ENCODE peak calls at places on chromosomes 2 and 18, in five cellular contexts. One of them, this sample, is unnamed.

GRCh38 chr2:190441564-190441963 is 33.4 kb downstream of the MFSD6 start:
- DNase-seq in GM12865: no peak
- DNase-seq in epithelial cell of esophagus: no peak
- DNase-seq in prostate gland: no peak
- DNase-seq in colonic mucosa: no peak
- DNase-seq in this sample: no peak

GRCh38 chr2:26585100-26585499 is 56.1 kb downstream of the CIB4 start:
- DNase-seq in GM12865: no peak
- DNase-seq in epithelial cell of esophagus: no peak
- DNase-seq in prostate gland: no peak
- DNase-seq in colonic mucosa: no peak
- DNase-seq in this sample: no peak

GRCh38 chr2:42917374-42918017 is 125.1 kb upstream of the HAAO start:
- DNase-seq in GM12865: peak; percentile 36
- DNase-seq in epithelial cell of esophagus: peak; percentile 47
- DNase-seq in prostate gland: no peak
- DNase-seq in colonic mucosa: peak; percentile 53
- DNase-seq in this sample: no peak

GRCh38 chr2:62596061-62596658 is 90.2 kb upstream of the TMEM17 start:
- DNase-seq in GM12865: no peak
- DNase-seq in epithelial cell of esophagus: peak; percentile 51
- DNase-seq in prostate gland: no peak
- DNase-seq in colonic mucosa: no peak
- DNase-seq in this sample: no peak

GRCh38 chr2:207473203-207473865 is 56.4 kb upstream of the CREB1 start:
- DNase-seq in GM12865: peak; percentile 73
- DNase-seq in epithelial cell of esophagus: peak; percentile 81
- DNase-seq in prostate gland: peak; percentile 21
- DNase-seq in colonic mucosa: no peak
- DNase-seq in this sample: no peak

GRCh38 chr2:162221064-162221463 is 22.2 kb downstream of the FAP start:
- DNase-seq in GM12865: peak; percentile 68
- DNase-seq in epithelial cell of esophagus: peak; percentile 70
- DNase-seq in prostate gland: peak; percentile 20
- DNase-seq in colonic mucosa: peak; percentile 60
- DNase-seq in this sample: no peak

GRCh38 chr2:26584656-26585055 is 56.5 kb downstream of the CIB4 start:
- DNase-seq in GM12865: no peak
- DNase-seq in epithelial cell of esophagus: no peak
- DNase-seq in prostate gland: no peak
- DNase-seq in colonic mucosa: no peak
- DNase-seq in this sample: no peak

GRCh38 chr2:239326831-239327535 is 73.8 kb downstream of the HDAC4 start:
- DNase-seq in GM12865: peak; percentile 73
- DNase-seq in epithelial cell of esophagus: peak; percentile 56
- DNase-seq in prostate gland: no peak
- DNase-seq in colonic mucosa: peak; percentile 20
- DNase-seq in this sample: no peak

GRCh38 chr2:151237422-151238012 is 24.1 kb downstream of the RBM43 start:
- DNase-seq in GM12865: no peak
- DNase-seq in epithelial cell of esophagus: peak; percentile 76
- DNase-seq in prostate gland: no peak
- DNase-seq in colonic mucosa: no peak
- DNase-seq in this sample: no peak

GRCh38 chr2:17429130-17429529 is 89.1 kb downstream of the RAD51AP2 start:
- DNase-seq in GM12865: no peak
- DNase-seq in epithelial cell of esophagus: peak; percentile 94
- DNase-seq in prostate gland: no peak
- DNase-seq in colonic mucosa: no peak
- DNase-seq in this sample: no peak

GRCh38 chr2:161078211-161078539 is 82.1 kb upstream of the TANK start:
- DNase-seq in GM12865: no peak
- DNase-seq in epithelial cell of esophagus: peak; percentile 93
- DNase-seq in prostate gland: no peak
- DNase-seq in colonic mucosa: no peak
- DNase-seq in this sample: no peak

GRCh38 chr18:37566479-37567060 is 972 bp upstream of the CELF4 start:
- DNase-seq in GM12865: no peak
- DNase-seq in epithelial cell of esophagus: peak; percentile 5
- DNase-seq in prostate gland: no peak
- DNase-seq in colonic mucosa: no peak
- DNase-seq in this sample: no peak

GRCh38 chr18:26943906-26944305 is 78.4 kb upstream of the AQP4 start:
- DNase-seq in GM12865: no peak
- DNase-seq in epithelial cell of esophagus: no peak
- DNase-seq in prostate gland: no peak
- DNase-seq in colonic mucosa: no peak
- DNase-seq in this sample: no peak

GRCh38 chr2:118242216-118242615 is 153.9 kb downstream of the INSIG2 start:
- DNase-seq in GM12865: peak; percentile 8
- DNase-seq in epithelial cell of esophagus: peak; percentile 73
- DNase-seq in prostate gland: no peak
- DNase-seq in colonic mucosa: no peak
- DNase-seq in this sample: no peak

GRCh38 chr2:241850544-241851324 is 8.0 kb downstream of the PDCD1 start:
- DNase-seq in GM12865: peak; percentile 1
- DNase-seq in epithelial cell of esophagus: no peak
- DNase-seq in prostate gland: no peak
- DNase-seq in colonic mucosa: no peak
- DNase-seq in this sample: no peak

GRCh38 chr2:8303322-8303832 is 378.5 kb upstream of the ID2 start:
- DNase-seq in GM12865: peak; percentile 98
- DNase-seq in epithelial cell of esophagus: no peak
- DNase-seq in prostate gland: peak; percentile 12
- DNase-seq in colonic mucosa: peak; percentile 54
- DNase-seq in this sample: no peak

GRCh38 chr2:240586198-240586918 is at the start of gene CAPN10:
- DNase-seq in GM12865: peak; percentile 98
- DNase-seq in epithelial cell of esophagus: peak; percentile 97
- DNase-seq in prostate gland: peak; percentile 99
- DNase-seq in colonic mucosa: peak; percentile 98
- DNase-seq in this sample: peak; percentile 90

GRCh38 chr2:169670215-169670651 is 24.0 kb downstream of the CFAP210 start:
- DNase-seq in GM12865: no peak
- DNase-seq in epithelial cell of esophagus: peak; percentile 21
- DNase-seq in prostate gland: no peak
- DNase-seq in colonic mucosa: no peak
- DNase-seq in this sample: no peak

GRCh38 chr2:9630001-9630749 is 622 bp downstream of the YWHAQ start:
- DNase-seq in GM12865: peak; percentile 83
- DNase-seq in epithelial cell of esophagus: peak; percentile 76
- DNase-seq in prostate gland: peak; percentile 59
- DNase-seq in colonic mucosa: peak; percentile 78
- DNase-seq in this sample: peak; percentile 45

GRCh38 chr18:62749389-62749788 is 34.0 kb downstream of the PHLPP1 start:
- DNase-seq in GM12865: no peak
- DNase-seq in epithelial cell of esophagus: no peak
- DNase-seq in prostate gland: no peak
- DNase-seq in colonic mucosa: no peak
- DNase-seq in this sample: no peak

GRCh38 chr2:98649135-98649991 is 41.0 kb downstream of the UNC50 start:
- DNase-seq in GM12865: peak; percentile 88
- DNase-seq in epithelial cell of esophagus: peak; percentile 83
- DNase-seq in prostate gland: peak; percentile 83
- DNase-seq in colonic mucosa: peak; percentile 89
- DNase-seq in this sample: no peak

GRCh38 chr2:40395169-40396023 is 56.5 kb downstream of the SLC8A1 start:
- DNase-seq in GM12865: no peak
- DNase-seq in epithelial cell of esophagus: peak; percentile 40
- DNase-seq in prostate gland: no peak
- DNase-seq in colonic mucosa: no peak
- DNase-seq in this sample: no peak

GRCh38 chr2:46120792-46121565 is 176.2 kb upstream of the EPAS1 start:
- DNase-seq in GM12865: no peak
- DNase-seq in epithelial cell of esophagus: no peak
- DNase-seq in prostate gland: no peak
- DNase-seq in colonic mucosa: peak; percentile 80
- DNase-seq in this sample: no peak

GRCh38 chr2:102355526-102356380 is at the start of gene IL18R1:
- DNase-seq in GM12865: peak; percentile 88
- DNase-seq in epithelial cell of esophagus: peak; percentile 76
- DNase-seq in prostate gland: peak; percentile 65
- DNase-seq in colonic mucosa: peak; percentile 76
- DNase-seq in this sample: peak; percentile 19

GRCh38 chr2:18149660-18150246 is 271.3 kb downstream of the KCNS3 start:
- DNase-seq in GM12865: peak; percentile 54
- DNase-seq in epithelial cell of esophagus: peak; percentile 62
- DNase-seq in prostate gland: no peak
- DNase-seq in colonic mucosa: no peak
- DNase-seq in this sample: no peak

GRCh38 chr2:8535821-8536685 is 145.8 kb upstream of the ID2 start:
- DNase-seq in GM12865: no peak
- DNase-seq in epithelial cell of esophagus: no peak
- DNase-seq in prostate gland: no peak
- DNase-seq in colonic mucosa: no peak
- DNase-seq in this sample: no peak

DNA sequence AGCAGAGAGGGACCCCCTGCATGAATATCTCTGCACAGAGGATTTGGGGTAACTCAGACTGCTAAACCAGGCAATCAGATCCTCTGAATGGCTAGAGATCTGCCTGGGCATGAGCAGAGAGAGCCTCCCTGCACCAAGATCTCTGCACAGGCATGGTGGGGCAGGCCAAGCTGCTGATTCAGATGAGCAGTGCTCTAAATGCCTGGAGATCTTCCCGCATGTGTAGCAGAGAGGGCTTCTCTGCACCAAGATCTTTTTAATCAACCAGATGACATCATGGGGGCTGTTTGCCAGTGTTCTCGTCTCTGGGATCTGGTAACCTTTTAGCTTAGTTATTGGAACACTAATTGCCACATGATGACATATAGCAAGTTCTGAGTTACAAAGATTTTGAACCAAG is 301.3 kb upstream of the GALNT5 start:
- DNase-seq in GM12865: no peak
- DNase-seq in epithelial cell of esophagus: peak; percentile 82
- DNase-seq in prostate gland: no peak
- DNase-seq in colonic mucosa: no peak
- DNase-seq in this sample: no peak
- TF ChIP-seq CTCF in GM12865: no peak
- TF ChIP-seq CTCF in epithelial cell of esophagus: no peak
- TF ChIP-seq CTCF in prostate gland: no peak
- TF ChIP-seq CTCF in colonic mucosa: no peak
- TF ChIP-seq CTCF in this sample: no peak

DNA sequence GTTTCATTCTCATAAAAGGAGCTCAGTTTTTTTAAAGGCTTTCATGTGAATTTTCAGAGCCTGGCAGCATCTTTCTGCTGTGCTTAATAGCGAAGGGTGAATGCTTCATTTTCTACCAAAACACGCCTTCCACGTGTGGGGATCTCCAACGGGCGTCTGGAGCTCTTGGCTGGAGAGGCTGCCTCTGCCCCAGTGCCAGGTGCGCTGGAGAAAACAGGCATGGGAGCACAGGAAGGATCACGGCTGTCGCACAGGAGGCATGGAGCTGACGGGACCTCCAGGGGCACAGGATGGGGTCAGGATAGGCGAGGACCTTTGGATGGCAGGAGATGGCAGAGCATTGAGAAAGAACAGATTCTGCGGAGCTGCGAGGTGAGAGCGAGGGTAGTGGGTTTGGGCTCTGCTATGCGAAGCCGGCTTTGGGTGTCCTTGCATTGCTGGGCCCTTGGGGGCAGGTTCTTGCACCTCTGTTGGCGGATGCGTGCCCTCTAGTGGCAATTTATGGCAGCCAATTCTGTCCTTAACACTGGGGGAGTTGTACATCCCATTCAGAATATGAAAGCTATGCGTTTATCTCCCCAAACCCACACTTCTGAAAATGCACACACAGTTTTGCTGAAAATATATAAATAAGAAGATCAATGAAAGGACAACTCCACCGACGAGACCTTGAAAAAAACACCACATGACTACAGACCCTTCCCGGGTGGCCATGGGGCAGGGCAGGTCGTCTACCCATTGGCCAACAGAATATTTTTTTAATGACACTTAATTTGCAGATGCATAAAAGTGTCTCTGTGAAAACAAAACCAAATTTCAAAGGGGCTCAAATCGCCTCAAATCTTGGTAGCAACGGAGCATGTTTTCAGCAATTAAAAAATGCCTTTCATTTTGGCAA is 90.4 kb upstream of the SLC35G4 start:
- DNase-seq in GM12865: peak; percentile 88
- DNase-seq in epithelial cell of esophagus: peak; percentile 44
- DNase-seq in prostate gland: peak; percentile 18
- DNase-seq in colonic mucosa: peak; percentile 27
- DNase-seq in this sample: peak; percentile 40
- TF ChIP-seq CTCF in GM12865: peak; percentile 92
- TF ChIP-seq CTCF in epithelial cell of esophagus: peak; percentile 60
- TF ChIP-seq CTCF in prostate gland: no peak
- TF ChIP-seq CTCF in colonic mucosa: no peak
- TF ChIP-seq CTCF in this sample: peak; percentile 72

GRCh38 chr2:133541376-133541775 is 26.9 kb downstream of the NCKAP5 start:
- DNase-seq in GM12865: no peak
- DNase-seq in epithelial cell of esophagus: no peak
- DNase-seq in prostate gland: no peak
- DNase-seq in colonic mucosa: no peak
- DNase-seq in this sample: no peak

GRCh38 chr2:133541797-133542196 is 26.5 kb downstream of the NCKAP5 start:
- DNase-seq in GM12865: no peak
- DNase-seq in epithelial cell of esophagus: no peak
- DNase-seq in prostate gland: no peak
- DNase-seq in colonic mucosa: peak; percentile 37
- DNase-seq in this sample: no peak
- TF ChIP-seq CTCF in GM12865: no peak
- TF ChIP-seq CTCF in epithelial cell of esophagus: no peak
- TF ChIP-seq CTCF in prostate gland: no peak
- TF ChIP-seq CTCF in colonic mucosa: no peak
- TF ChIP-seq CTCF in this sample: no peak

GRCh38 chr18:69758458-69758857 is 189.2 kb downstream of the CD226 start:
- DNase-seq in GM12865: no peak
- DNase-seq in epithelial cell of esophagus: no peak
- DNase-seq in prostate gland: no peak
- DNase-seq in colonic mucosa: no peak
- DNase-seq in this sample: no peak

GRCh38 chr18:69759046-69759445 is 188.6 kb downstream of the CD226 start:
- DNase-seq in GM12865: no peak
- DNase-seq in epithelial cell of esophagus: no peak
- DNase-seq in prostate gland: no peak
- DNase-seq in colonic mucosa: no peak
- DNase-seq in this sample: no peak

GRCh38 chr18:69755041-69755440 is 192.6 kb downstream of the CD226 start:
- DNase-seq in GM12865: no peak
- DNase-seq in epithelial cell of esophagus: no peak
- DNase-seq in prostate gland: no peak
- DNase-seq in colonic mucosa: no peak
- DNase-seq in this sample: no peak

GRCh38 chr18:69755856-69756496 is 191.7 kb downstream of the CD226 start:
- DNase-seq in GM12865: no peak
- DNase-seq in epithelial cell of esophagus: no peak
- DNase-seq in prostate gland: no peak
- DNase-seq in colonic mucosa: no peak
- DNase-seq in this sample: no peak

DNA sequence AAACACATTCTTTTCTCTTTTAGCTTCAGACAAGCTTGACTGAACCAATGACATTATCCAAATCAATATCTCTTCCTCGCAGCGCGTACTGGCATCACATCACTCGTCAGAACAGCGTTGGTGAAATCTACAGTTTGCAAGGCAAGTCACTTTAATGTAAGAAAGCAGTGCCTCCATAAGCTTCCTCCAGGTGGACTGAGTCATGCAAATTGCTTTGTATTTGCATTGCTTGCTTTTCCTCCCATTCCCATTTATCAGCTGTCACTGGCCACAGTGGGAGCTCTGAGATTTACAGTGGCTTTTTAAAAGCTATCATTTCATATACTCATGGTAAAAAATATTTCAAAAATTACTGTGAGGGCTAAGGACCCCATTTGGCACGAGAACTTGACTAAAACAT is 189.9 kb downstream of the CD226 start:
- DNase-seq in GM12865: no peak
- DNase-seq in epithelial cell of esophagus: peak; percentile 56
- DNase-seq in prostate gland: no peak
- DNase-seq in colonic mucosa: no peak
- DNase-seq in this sample: no peak
- TF ChIP-seq CTCF in GM12865: no peak
- TF ChIP-seq CTCF in epithelial cell of esophagus: no peak
- TF ChIP-seq CTCF in prostate gland: no peak
- TF ChIP-seq CTCF in colonic mucosa: no peak
- TF ChIP-seq CTCF in this sample: no peak